ENCODE peak calls at places on chromosomes 7 and 10, in four cellular contexts. T is K562, S is HepG2, G is GM12878. O is an unnamed sample.

GRCh38 chr7:89377219-89377618 is 581.7 kb upstream of the TEX47 start:
- DNase-seq in S (no peak), T (no peak), G (no peak), O (no peak)

GRCh38 chr10:6416892-6417512 is 163.1 kb downstream of the PRKCQ start:
- DNase-seq in G (no peak), T (peak), S (peak), O (no peak)

GRCh38 chr10:90887555-90887954 is 15.8 kb downstream of the RPP30 start:
- DNase-seq in S (no peak), G (no peak), T (no peak), O (no peak)

GRCh38 chr7:29968683-29969457 is 20.7 kb downstream of the SCRN1 start:
- DNase-seq in T (no peak), S (no peak), G (no peak), O (no peak)

GRCh38 chr10:95650232-95650631 is 6.3 kb downstream of the ALDH18A1 start:
- DNase-seq in G (no peak), T (no peak), S (no peak), O (peak)

GRCh38 chr10:93440591-93441012 is 41.5 kb downstream of the MYOF start:
- DNase-seq in S (no peak), G (no peak), T (no peak), O (no peak)

GRCh38 chr7:128938524-128939074 is 872 bp downstream of the IRF5 start:
- DNase-seq in T (peak), G (no peak), S (no peak), O (no peak)

GRCh38 chr10:21976739-21977138 is 26.8 kb downstream of the DNAJC1 start:
- DNase-seq in T (no peak), G (no peak), S (no peak), O (no peak)

GRCh38 chr10:77970869-77971803 is 44.6 kb upstream of the DLG5 start:
- DNase-seq in G (no peak), S (peak), T (peak), O (no peak)

GRCh38 chr10:48634984-48635557 is 30.2 kb upstream of the ARHGAP22 start:
- DNase-seq in S (no peak), T (no peak), G (no peak), O (no peak)

GRCh38 chr10:116151076-116151475 is 121.9 kb downstream of the GFRA1 start:
- DNase-seq in T (no peak), S (no peak), G (no peak), O (no peak)

GRCh38 chr10:49080965-49081364 is 34.4 kb downstream of the VSTM4 start:
- DNase-seq in T (no peak), G (no peak), S (no peak), O (no peak)

GRCh38 chr10:19629559-19629958 is 186.7 kb upstream of the PLXDC2 start:
- DNase-seq in T (no peak), G (no peak), S (no peak), O (peak)

GRCh38 chr7:30899066-30899465 is 12.6 kb upstream of the AQP1 start:
- DNase-seq in S (no peak), G (no peak), T (no peak), O (no peak)

GRCh38 chr10:62185914-62186692 is 82.5 kb downstream of the RTKN2 start:
- DNase-seq in T (no peak), S (no peak), G (no peak), O (no peak)

GRCh38 chr10:110774069-110775021 is 97.4 kb upstream of the PDCD4 start:
- DNase-seq in T (peak), S (peak), G (peak), O (no peak)

GRCh38 chr7:140197938-140198337 is 21.2 kb upstream of the KDM7A start:
- DNase-seq in G (no peak), S (no peak), T (no peak), O (no peak)

GRCh38 chr10:66151346-66151745 is 774.5 kb upstream of the LRRTM3 start:
- DNase-seq in T (no peak), G (no peak), S (no peak), O (no peak)

GRCh38 chr10:13518076-13518692 is 10.6 kb downstream of the BEND7 start:
- DNase-seq in G (no peak), T (peak), S (no peak), O (peak)

GRCh38 chr7:151142686-151143040 is 24.8 kb downstream of the GBX1 start:
- DNase-seq in G (no peak), S (no peak), T (no peak), O (no peak)

GRCh38 chr7:130650616-130651015 is 17.9 kb downstream of the COPG2 start:
- DNase-seq in T (no peak), S (no peak), G (no peak), O (no peak)

GRCh38 chr7:85185355-85186082 is 1.3 kb downstream of the SEMA3D start:
- DNase-seq in T (no peak), S (no peak), G (no peak), O (peak)

GRCh38 chr7:85186083-85186520 is 754 bp downstream of the SEMA3D start:
- DNase-seq in G (no peak), S (no peak), T (no peak), O (peak)

GRCh38 chr7:85186521-85187241 is at the start of gene SEMA3D:
- DNase-seq in G (no peak), S (peak), T (no peak), O (peak)

GRCh38 chr7:85191383-85191782 is 4.5 kb upstream of the SEMA3D start:
- DNase-seq in S (no peak), T (no peak), G (no peak), O (no peak)
- TF ChIP-seq ETV6 in S (no peak), T (no peak), G (no peak), O (no peak)

GRCh38 chr10:132448248-132448731 is 51.3 kb downstream of the PWWP2B start:
- DNase-seq in S (no peak), G (peak), T (peak), O (peak)

GRCh38 chr10:132446661-132447445 is 49.9 kb downstream of the PWWP2B start:
- DNase-seq in S (peak), G (peak), T (peak), O (no peak)

GRCh38 chr10:132449051-132449825 is 52.2 kb downstream of the PWWP2B start:
- DNase-seq in T (peak), G (no peak), S (no peak), O (peak)

GRCh38 chr10:132446195-132446581 is 49.2 kb downstream of the PWWP2B start:
- DNase-seq in S (no peak), T (no peak), G (no peak), O (no peak)

GRCh38 chr10:132447446-132448247 is 50.6 kb downstream of the PWWP2B start:
- DNase-seq in G (no peak), S (peak), T (no peak), O (peak)
- TF ChIP-seq NR2C2 in G (no peak), S (no peak), T (no peak), O (no peak)

GRCh38 chr7:101700424-101700823 is 71.3 kb upstream of the MYL10 start:
- DNase-seq in T (no peak), S (no peak), G (no peak), O (no peak)
- TF ChIP-seq ETV6 in T (no peak), S (no peak), G (no peak), O (no peak)

DNA sequence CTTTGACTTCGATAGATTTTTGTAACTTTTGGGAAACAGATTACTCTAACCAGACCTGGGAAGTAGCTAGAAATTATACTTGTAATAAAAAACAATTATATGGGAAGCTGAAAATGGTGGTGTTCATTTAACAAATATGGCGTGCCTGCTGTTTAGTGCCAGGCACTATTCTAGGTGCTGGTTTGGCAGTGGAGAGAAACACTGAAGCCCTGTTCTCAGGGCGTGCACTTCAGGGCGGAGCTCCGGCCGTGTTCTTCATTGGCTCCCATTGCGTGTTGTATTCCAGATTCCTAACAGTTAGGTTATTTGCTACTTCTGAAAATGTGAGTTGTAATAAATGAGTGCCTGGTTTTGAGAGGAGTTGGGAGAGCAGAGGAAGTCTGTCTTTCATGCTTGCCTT is 38.6 kb downstream of the DNAJB6 start:
- DNase-seq in G (no peak), S (no peak), T (no peak), O (no peak)
- TF ChIP-seq NR2C2 in G (no peak), S (no peak), T (no peak), O (no peak)

GRCh38 chr7:158353606-158354570 is 233.7 kb downstream of the PTPRN2 start:
- DNase-seq in T (peak), G (no peak), S (peak), O (peak)
- TF ChIP-seq ETV6 in T (no peak), G (no peak), S (no peak), O (no peak)

GRCh38 chr10:79067241-79068202 is 1.2 kb upstream of the ZMIZ1 start:
- DNase-seq in S (peak), G (no peak), T (peak), O (peak)
- TF ChIP-seq NR2C2 in S (no peak), G (no peak), T (no peak), O (no peak)

GRCh38 chr10:128557149-128557548 is 430.9 kb upstream of the MKI67 start:
- DNase-seq in G (no peak), T (no peak), S (no peak), O (no peak)
- TF ChIP-seq ETV6 in G (no peak), T (no peak), S (no peak), O (no peak)

DNA sequence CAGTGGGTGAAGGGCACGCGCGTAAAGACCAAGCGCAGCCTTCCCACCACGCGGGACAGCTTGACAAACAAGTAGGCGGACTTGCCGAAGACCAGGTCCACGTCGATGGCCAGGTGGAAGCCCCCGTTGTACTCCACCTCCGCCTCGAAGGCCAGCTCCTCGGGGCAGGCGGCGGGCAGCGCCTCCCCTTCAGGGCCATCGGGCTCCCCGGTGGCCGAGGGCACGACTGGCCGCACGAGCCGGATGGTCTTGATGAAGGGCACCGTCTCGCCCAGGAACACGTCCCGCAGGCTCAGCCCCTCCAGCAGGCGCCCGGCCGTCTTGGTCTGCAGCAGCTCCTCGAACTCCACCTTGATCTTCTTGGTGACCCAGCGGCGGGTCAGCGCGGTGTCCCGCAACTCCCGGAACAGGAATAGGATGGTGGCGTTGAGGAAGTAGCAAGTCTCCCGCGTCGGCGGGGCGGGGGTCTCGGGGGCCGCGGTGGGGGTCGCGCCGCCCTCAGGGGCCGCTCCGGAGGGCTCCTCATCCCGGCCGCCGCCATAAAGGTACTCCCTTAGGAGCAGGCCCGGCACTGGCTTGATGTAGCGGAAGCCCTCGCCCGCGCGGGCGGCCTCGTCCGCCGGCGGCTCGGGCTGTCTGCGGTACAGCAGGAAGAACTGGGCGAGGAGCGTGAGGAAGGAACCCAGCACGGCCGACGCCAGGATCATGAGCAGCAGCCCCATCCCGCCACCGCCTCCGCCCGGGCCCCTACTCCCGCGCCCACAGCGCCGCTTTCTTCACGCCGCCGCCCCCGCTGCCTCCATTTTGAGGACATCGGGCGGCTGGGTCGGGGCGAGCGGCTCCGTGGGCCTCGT is 507 bp downstream of the PDZD8 start:
- DNase-seq in T (peak), G (no peak), S (no peak), O (peak)
- TF ChIP-seq NR2C2 in T (no peak), G (no peak), S (peak), O (no peak)

GRCh38 chr10:109633846-109634245 is 289.5 kb downstream of the XPNPEP1 start:
- DNase-seq in G (no peak), T (no peak), S (no peak), O (no peak)
- TF ChIP-seq ETV6 in G (no peak), T (no peak), S (no peak), O (no peak)

O was measured in WTC11.